ENCODE peak calls at places on chromosomes 7 and 10, in eight cellular contexts. One of them, this sample, is unnamed.

GRCh38 chr7:51878869-51879268 is 562.3 kb upstream of the COBL start:
- DNase-seq in adrenal gland: no peak
- DNase-seq in stomach: no peak
- DNase-seq in upper lobe of left lung: no peak
- DNase-seq in A549: no peak
- DNase-seq in H54: no peak
- DNase-seq in endothelial cell of umbilical vein: no peak
- DNase-seq in sigmoid colon: no peak
- DNase-seq in this sample: no peak

GRCh38 chr10:75662715-75663114 is 231.3 kb downstream of the LRMDA start:
- DNase-seq in H54: no peak
- DNase-seq in stomach: no peak
- DNase-seq in sigmoid colon: peak
- DNase-seq in adrenal gland: peak
- DNase-seq in A549: no peak
- DNase-seq in upper lobe of left lung: peak
- DNase-seq in endothelial cell of umbilical vein: no peak
- DNase-seq in this sample: no peak

GRCh38 chr7:12719141-12719919 is 31.9 kb downstream of the ARL4A start:
- DNase-seq in endothelial cell of umbilical vein: peak
- DNase-seq in upper lobe of left lung: no peak
- DNase-seq in A549: peak
- DNase-seq in stomach: no peak
- DNase-seq in sigmoid colon: no peak
- DNase-seq in adrenal gland: no peak
- DNase-seq in H54: peak
- DNase-seq in this sample: no peak

GRCh38 chr10:100872034-100872791 is 40.5 kb upstream of the SLF2 start:
- DNase-seq in upper lobe of left lung: no peak
- DNase-seq in adrenal gland: no peak
- DNase-seq in endothelial cell of umbilical vein: peak
- DNase-seq in stomach: no peak
- DNase-seq in sigmoid colon: no peak
- DNase-seq in A549: peak
- DNase-seq in H54: peak
- DNase-seq in this sample: peak

GRCh38 chr10:43867667-43868361 is 219.1 kb upstream of the ZNF32 start:
- DNase-seq in upper lobe of left lung: no peak
- DNase-seq in adrenal gland: no peak
- DNase-seq in stomach: no peak
- DNase-seq in endothelial cell of umbilical vein: peak
- DNase-seq in A549: peak
- DNase-seq in H54: peak
- DNase-seq in sigmoid colon: no peak
- DNase-seq in this sample: no peak

GRCh38 chr10:93591065-93591808 is 9.8 kb downstream of the RBP4 start:
- DNase-seq in H54: no peak
- DNase-seq in endothelial cell of umbilical vein: no peak
- DNase-seq in A549: no peak
- DNase-seq in sigmoid colon: no peak
- DNase-seq in adrenal gland: no peak
- DNase-seq in upper lobe of left lung: peak
- DNase-seq in stomach: no peak
- DNase-seq in this sample: no peak

GRCh38 chr7:16904086-16904485 is 22.3 kb upstream of the AGR3 start:
- DNase-seq in A549: no peak
- DNase-seq in sigmoid colon: no peak
- DNase-seq in stomach: no peak
- DNase-seq in endothelial cell of umbilical vein: no peak
- DNase-seq in adrenal gland: no peak
- DNase-seq in upper lobe of left lung: no peak
- DNase-seq in H54: no peak
- DNase-seq in this sample: no peak

GRCh38 chr10:42990016-42990720 is 86.7 kb upstream of the RET start:
- DNase-seq in adrenal gland: no peak
- DNase-seq in upper lobe of left lung: no peak
- DNase-seq in H54: no peak
- DNase-seq in stomach: no peak
- DNase-seq in A549: no peak
- DNase-seq in endothelial cell of umbilical vein: no peak
- DNase-seq in sigmoid colon: peak
- DNase-seq in this sample: peak

GRCh38 chr7:50534690-50535290 is 30.4 kb downstream of the DDC start:
- DNase-seq in H54: peak
- DNase-seq in endothelial cell of umbilical vein: peak
- DNase-seq in adrenal gland: peak
- DNase-seq in stomach: no peak
- DNase-seq in upper lobe of left lung: no peak
- DNase-seq in sigmoid colon: no peak
- DNase-seq in A549: peak
- DNase-seq in this sample: no peak

GRCh38 chr10:71213127-71213616 is 802 bp downstream of the UNC5B start:
- DNase-seq in H54: peak
- DNase-seq in stomach: peak
- DNase-seq in sigmoid colon: peak
- DNase-seq in A549: no peak
- DNase-seq in adrenal gland: no peak
- DNase-seq in upper lobe of left lung: peak
- DNase-seq in endothelial cell of umbilical vein: peak
- DNase-seq in this sample: no peak

GRCh38 chr10:130127612-130128607 is 8.3 kb upstream of the GLRX3 start:
- DNase-seq in endothelial cell of umbilical vein: peak
- DNase-seq in upper lobe of left lung: peak
- DNase-seq in A549: peak
- DNase-seq in sigmoid colon: no peak
- DNase-seq in adrenal gland: peak
- DNase-seq in stomach: peak
- DNase-seq in H54: peak
- DNase-seq in this sample: peak

GRCh38 chr7:141702892-141703291 is 926 bp upstream of the DENND11 start:
- DNase-seq in sigmoid colon: no peak
- DNase-seq in adrenal gland: no peak
- DNase-seq in endothelial cell of umbilical vein: no peak
- DNase-seq in A549: no peak
- DNase-seq in H54: no peak
- DNase-seq in upper lobe of left lung: no peak
- DNase-seq in stomach: no peak
- DNase-seq in this sample: no peak

GRCh38 chr10:114876602-114877300 is 55.2 kb downstream of the FHIP2A start:
- DNase-seq in A549: peak
- DNase-seq in sigmoid colon: peak
- DNase-seq in upper lobe of left lung: peak
- DNase-seq in H54: peak
- DNase-seq in stomach: peak
- DNase-seq in adrenal gland: peak
- DNase-seq in endothelial cell of umbilical vein: peak
- DNase-seq in this sample: peak

DNA sequence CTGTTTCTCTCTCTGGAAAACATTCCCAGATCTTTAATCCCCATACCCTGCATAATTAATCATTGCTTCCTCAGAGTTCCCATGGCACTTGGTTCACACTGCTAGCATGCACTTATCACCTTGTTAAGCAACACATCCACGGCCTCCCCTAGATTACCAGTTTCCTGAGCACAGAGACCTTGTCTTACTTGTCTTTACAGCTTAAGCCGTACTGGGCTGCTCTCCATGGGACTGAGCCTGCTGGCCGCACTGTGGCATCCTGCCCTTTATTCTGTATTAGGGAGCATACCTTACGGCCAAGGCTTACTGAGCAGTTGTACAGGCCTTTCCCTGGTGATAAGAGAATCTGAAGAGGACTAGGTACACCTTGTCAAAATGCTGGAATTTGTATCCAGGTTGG is 190.2 kb downstream of the REEP3 start:
- DNase-seq in stomach: peak
- DNase-seq in A549: no peak
- DNase-seq in sigmoid colon: no peak
- DNase-seq in adrenal gland: no peak
- DNase-seq in endothelial cell of umbilical vein: peak
- DNase-seq in H54: no peak
- DNase-seq in upper lobe of left lung: peak
- DNase-seq in this sample: no peak
- TF ChIP-seq POLR2A in stomach: no peak
- TF ChIP-seq POLR2A in A549: no peak
- TF ChIP-seq POLR2A in sigmoid colon: no peak
- TF ChIP-seq POLR2A in adrenal gland: no peak
- TF ChIP-seq POLR2A in endothelial cell of umbilical vein: no peak
- TF ChIP-seq POLR2A in H54: no peak
- TF ChIP-seq POLR2A in upper lobe of left lung: no peak
- TF ChIP-seq POLR2A in this sample: no peak

GRCh38 chr10:95656291-95657164 is at the start of gene ALDH18A1:
- DNase-seq in H54: peak
- DNase-seq in A549: peak
- DNase-seq in sigmoid colon: peak
- DNase-seq in adrenal gland: peak
- DNase-seq in stomach: peak
- DNase-seq in upper lobe of left lung: peak
- DNase-seq in endothelial cell of umbilical vein: peak
- DNase-seq in this sample: peak
- TF ChIP-seq POLR2A in H54: peak
- TF ChIP-seq POLR2A in A549: peak
- TF ChIP-seq POLR2A in sigmoid colon: no peak
- TF ChIP-seq POLR2A in adrenal gland: no peak
- TF ChIP-seq POLR2A in stomach: no peak
- TF ChIP-seq POLR2A in upper lobe of left lung: no peak
- TF ChIP-seq POLR2A in endothelial cell of umbilical vein: peak
- TF ChIP-seq POLR2A in this sample: peak

DNA sequence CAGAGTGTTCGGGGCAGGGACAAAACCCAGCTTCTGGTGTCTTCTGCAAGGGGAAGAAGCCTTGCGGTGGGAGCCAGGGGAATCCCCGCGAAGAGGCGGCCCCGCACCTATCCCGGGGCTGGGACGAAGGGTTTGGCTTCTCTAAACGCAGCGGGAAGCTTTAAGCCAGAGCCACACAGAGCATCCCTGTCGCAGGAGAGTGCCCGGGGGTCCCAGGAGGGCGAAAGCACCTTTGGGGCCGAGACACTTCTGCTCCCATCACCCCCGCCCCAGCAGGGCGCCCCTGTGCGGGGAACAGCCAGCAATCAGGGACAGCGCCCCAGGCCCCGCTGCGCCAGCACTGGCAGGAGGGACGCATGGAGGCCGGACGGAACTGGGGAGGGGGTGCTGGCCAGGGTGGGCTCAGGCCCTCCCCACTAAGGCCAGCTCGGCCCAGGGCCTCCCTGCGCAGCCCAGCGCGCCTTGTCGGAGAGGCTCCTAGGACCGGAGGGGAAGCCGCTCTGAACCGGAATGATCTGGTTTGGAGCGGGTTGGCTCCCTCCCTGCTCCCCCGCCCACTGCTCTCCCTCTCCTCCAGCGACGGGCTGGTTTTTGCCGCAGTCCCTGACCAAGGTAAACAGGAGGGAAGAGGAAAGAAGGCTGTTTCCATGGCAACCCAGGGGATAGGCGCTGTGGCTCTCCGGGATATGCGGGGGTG is 63.9 kb downstream of the TMEM209 start:
- DNase-seq in stomach: peak
- DNase-seq in upper lobe of left lung: peak
- DNase-seq in sigmoid colon: peak
- DNase-seq in A549: no peak
- DNase-seq in endothelial cell of umbilical vein: peak
- DNase-seq in H54: no peak
- DNase-seq in adrenal gland: peak
- DNase-seq in this sample: peak
- TF ChIP-seq POLR2A in stomach: no peak
- TF ChIP-seq POLR2A in upper lobe of left lung: no peak
- TF ChIP-seq POLR2A in sigmoid colon: no peak
- TF ChIP-seq POLR2A in A549: no peak
- TF ChIP-seq POLR2A in endothelial cell of umbilical vein: peak
- TF ChIP-seq POLR2A in H54: no peak
- TF ChIP-seq POLR2A in adrenal gland: no peak
- TF ChIP-seq POLR2A in this sample: peak

DNA sequence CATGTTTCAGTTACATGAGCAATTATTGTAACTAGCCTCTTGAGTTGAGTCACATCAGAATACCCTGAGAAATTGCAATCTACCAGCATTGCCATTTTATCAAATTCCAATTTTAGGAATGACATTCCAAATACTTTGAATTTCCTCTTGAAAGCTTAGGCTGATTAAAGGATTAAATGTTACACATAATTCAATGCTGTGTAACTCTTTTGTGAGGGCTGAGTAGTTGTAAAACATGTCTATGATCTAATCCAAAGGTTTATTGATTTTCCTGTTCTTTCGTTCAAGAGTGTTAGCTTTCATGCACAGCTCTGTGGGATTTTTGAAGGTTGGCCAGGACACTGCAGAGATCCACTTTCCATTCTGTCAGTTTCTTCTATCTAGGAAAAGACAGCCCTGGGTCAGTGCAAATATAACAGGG is 193.1 kb downstream of the SORCS1 start:
- DNase-seq in H54: no peak
- DNase-seq in stomach: no peak
- DNase-seq in endothelial cell of umbilical vein: no peak
- DNase-seq in upper lobe of left lung: no peak
- DNase-seq in A549: no peak
- DNase-seq in adrenal gland: no peak
- DNase-seq in sigmoid colon: no peak
- DNase-seq in this sample: no peak
- TF ChIP-seq POLR2A in H54: no peak
- TF ChIP-seq POLR2A in stomach: no peak
- TF ChIP-seq POLR2A in endothelial cell of umbilical vein: no peak
- TF ChIP-seq POLR2A in upper lobe of left lung: no peak
- TF ChIP-seq POLR2A in A549: no peak
- TF ChIP-seq POLR2A in adrenal gland: no peak
- TF ChIP-seq POLR2A in sigmoid colon: no peak
- TF ChIP-seq POLR2A in this sample: no peak